ENCODE peak calls at places on chromosomes 3 and 15, in six cellular contexts. N is K562, C is A549, D is endothelial cell of umbilical vein, S is HepG2, W is H1. X is an unnamed sample.

GRCh38 chr15:67977690-67978089 is 76.4 kb upstream of the PIAS1 start:
- DNase-seq in N (no peak), C (no peak), D (no peak), S (no peak), W (no peak), X (no peak)

GRCh38 chr3:155643581-155644165 is 101.2 kb downstream of the PLCH1 start:
- DNase-seq in N (no peak), C (no peak), D (no peak), S (no peak), W (no peak), X (no peak)

GRCh38 chr3:189355481-189356201 is 183.9 kb downstream of the TPRG1 start:
- DNase-seq in N (no peak), C (peak), D (no peak), S (peak), W (no peak), X (no peak)

GRCh38 chr3:70612920-70613319 is 300.5 kb upstream of the MDFIC2 start:
- DNase-seq in N (no peak), C (no peak), D (no peak), S (no peak), W (no peak), X (no peak)

GRCh38 chr3:112776000-112776399 is 70.7 kb downstream of the CD200R1L start:
- DNase-seq in N (no peak), C (no peak), D (no peak), S (no peak), W (no peak), X (no peak)

GRCh38 chr3:153089620-153090019 is 72.4 kb upstream of the RAP2B start:
- DNase-seq in N (no peak), C (no peak), D (no peak), S (no peak), W (no peak), X (no peak)

GRCh38 chr15:52651868-52652267 is 27.3 kb downstream of the ATOSA start:
- DNase-seq in N (peak), C (peak), D (peak), S (peak), W (no peak), X (peak)

GRCh38 chr15:97425596-97425995 is 534.9 kb upstream of the ARRDC4 start:
- DNase-seq in N (no peak), C (no peak), D (no peak), S (no peak), W (no peak), X (no peak)

GRCh38 chr3:27656790-27657189 is 65.3 kb downstream of the EOMES start:
- DNase-seq in N (no peak), C (no peak), D (no peak), S (no peak), W (no peak), X (no peak)

GRCh38 chr15:56176996-56177395 is 66.7 kb downstream of the RFX7 start:
- DNase-seq in N (no peak), C (peak), D (no peak), S (no peak), W (no peak), X (no peak)

GRCh38 chr3:39278616-39278935 is 1.3 kb downstream of the CX3CR1 start:
- DNase-seq in N (no peak), C (no peak), D (no peak), S (no peak), W (no peak), X (no peak)

GRCh38 chr3:33490641-33491241 is 50.5 kb upstream of the UBP1 start:
- DNase-seq in N (peak), C (no peak), D (peak), S (no peak), W (no peak), X (no peak)

GRCh38 chr15:57667171-57667924 is 39.2 kb upstream of the POLR2M start:
- DNase-seq in N (peak), C (peak), D (peak), S (peak), W (no peak), X (no peak)

GRCh38 chr3:23446301-23446700 is 243.2 kb downstream of the UBE2E2 start:
- DNase-seq in N (no peak), C (no peak), D (no peak), S (no peak), W (no peak), X (no peak)

GRCh38 chr3:116342499-116342898 is 102.8 kb downstream of the LSAMP start:
- DNase-seq in N (no peak), C (no peak), D (no peak), S (no peak), W (no peak), X (no peak)

GRCh38 chr3:82055792-82056191 is 294.3 kb upstream of the GBE1 start:
- DNase-seq in N (no peak), C (no peak), D (peak), S (no peak), W (no peak), X (no peak)

GRCh38 chr3:105613120-105613519 is 246.4 kb downstream of the ALCAM start:
- DNase-seq in N (no peak), C (no peak), D (no peak), S (no peak), W (no peak), X (no peak)

GRCh38 chr3:47065058-47065457 is 85.6 kb downstream of the NBEAL2 start:
- DNase-seq in N (no peak), C (no peak), D (no peak), S (peak), W (no peak), X (no peak)

GRCh38 chr15:32729700-32730099 is 11.9 kb downstream of the GREM1 start:
- DNase-seq in N (no peak), C (no peak), D (no peak), S (no peak), W (no peak), X (no peak)

GRCh38 chr15:93040288-93041158 is 48.5 kb downstream of the RGMA start:
- DNase-seq in N (no peak), C (no peak), D (no peak), S (no peak), W (no peak), X (peak)

GRCh38 chr3:37824090-37824953 is 37.4 kb upstream of the CTDSPL start:
- DNase-seq in N (no peak), C (no peak), D (no peak), S (no peak), W (no peak), X (no peak)

GRCh38 chr3:42476225-42477160 is 25.9 kb upstream of the VIPR1 start:
- DNase-seq in N (no peak), C (no peak), D (peak), S (no peak), W (no peak), X (no peak)

GRCh38 chr3:63908776-63909175 is 3.4 kb downstream of the SCAANT1 start:
- DNase-seq in N (no peak), C (no peak), D (no peak), S (no peak), W (no peak), X (no peak)

GRCh38 chr3:47424434-47425382 is 43.9 kb downstream of the PTPN23 start:
- DNase-seq in N (peak), C (no peak), D (no peak), S (peak), W (no peak), X (no peak)

GRCh38 chr3:159964166-159964973 is 24.3 kb upstream of the IL12A start:
- DNase-seq in N (no peak), C (peak), D (peak), S (no peak), W (no peak), X (no peak)

GRCh38 chr15:100308222-100309007 is 33.4 kb downstream of the ADAMTS17 start:
- DNase-seq in N (no peak), C (no peak), D (no peak), S (no peak), W (no peak), X (no peak)

GRCh38 chr15:43278869-43279268 is 12.1 kb upstream of the TGM5 start:
- DNase-seq in N (no peak), C (no peak), D (no peak), S (no peak), W (no peak), X (no peak)
- TF ChIP-seq JUN in N (no peak), C (no peak), D (no peak), S (no peak), W (no peak), X (no peak)

GRCh38 chr3:51539291-51539891 is 872 bp downstream of the RAD54L2 start:
- DNase-seq in N (peak), C (peak), D (peak), S (no peak), W (peak), X (peak)
- TF ChIP-seq JUN in N (no peak), C (no peak), D (no peak), S (no peak), W (no peak), X (no peak)

GRCh38 chr3:123602325-123602724 is 17.5 kb upstream of the HACD2 start:
- DNase-seq in N (no peak), C (peak), D (peak), S (peak), W (no peak), X (no peak)
- TF ChIP-seq JUN in N (no peak), C (peak), D (peak), S (no peak), W (no peak), X (no peak)

GRCh38 chr15:45320581-45320980 is 57.8 kb downstream of the GATM start:
- DNase-seq in N (no peak), C (no peak), D (no peak), S (peak), W (no peak), X (no peak)
- TF ChIP-seq JUN in N (no peak), C (no peak), D (no peak), S (no peak), W (no peak), X (no peak)

DNA sequence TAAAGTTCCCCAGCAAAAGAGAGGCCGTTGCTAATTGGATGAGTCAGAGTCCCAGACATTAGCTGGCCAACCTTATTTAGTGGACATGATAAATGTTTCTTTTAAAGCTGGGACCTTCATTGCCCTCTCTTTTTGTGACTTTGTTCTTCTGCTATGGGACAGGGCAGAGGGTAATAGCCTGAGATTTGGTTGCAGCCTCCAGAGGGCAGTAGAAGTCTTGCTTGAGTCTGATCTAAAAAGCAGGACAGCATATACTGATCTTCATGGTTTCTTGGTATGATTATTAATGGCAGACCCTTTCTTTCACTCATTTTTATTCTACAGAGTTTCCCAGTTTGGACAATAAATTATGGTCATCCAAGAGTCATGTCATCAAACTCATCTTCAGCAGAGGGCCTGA is 25.1 kb upstream of the ZKSCAN7 start:
- DNase-seq in N (no peak), C (no peak), D (peak), S (no peak), W (no peak), X (peak)
- TF ChIP-seq JUN in N (no peak), C (no peak), D (no peak), S (no peak), W (no peak), X (no peak)

GRCh38 chr3:35505181-35505580 is 134.1 kb upstream of the ARPP21 start:
- DNase-seq in N (no peak), C (no peak), D (no peak), S (no peak), W (peak), X (peak)
- TF ChIP-seq JUN in N (no peak), C (no peak), D (no peak), S (no peak), W (no peak), X (no peak)

DNA sequence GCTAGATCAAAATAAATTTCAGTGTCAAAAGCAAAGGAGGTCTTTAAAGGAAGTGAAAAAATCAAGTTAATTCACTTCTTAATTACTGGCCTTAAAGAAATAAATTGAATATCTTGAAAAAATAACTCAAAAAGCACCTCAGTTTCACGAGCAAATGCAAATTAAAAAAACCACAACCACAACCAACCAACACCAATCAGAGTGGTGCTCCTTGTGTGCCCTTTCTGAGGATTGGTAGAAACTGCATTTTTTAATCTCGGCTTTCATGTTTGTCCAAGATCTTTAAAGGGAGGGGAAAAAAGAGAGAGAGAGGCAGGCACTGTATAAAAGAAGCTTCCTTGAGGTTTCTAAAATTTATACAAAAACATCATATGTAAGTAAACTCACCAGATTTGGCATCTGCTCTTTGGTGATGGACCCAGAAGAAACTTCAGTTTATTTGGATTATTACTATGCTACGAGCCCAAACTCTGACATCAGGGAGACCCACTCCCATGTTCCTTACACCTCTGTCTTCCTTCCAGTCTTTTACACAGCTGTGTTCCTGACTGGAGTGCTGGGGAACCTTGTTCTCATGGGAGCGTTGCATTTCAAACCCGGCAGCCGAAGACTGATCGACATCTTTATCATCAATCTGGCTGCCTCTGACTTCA is at the start of gene GPR15:
- DNase-seq in N (no peak), C (no peak), D (no peak), S (no peak), W (no peak), X (no peak)
- TF ChIP-seq JUN in N (no peak), C (no peak), D (no peak), S (no peak), W (no peak), X (no peak)

GRCh38 chr3:196207159-196207832 is 3.9 kb downstream of the ZDHHC19 start:
- DNase-seq in N (peak), C (no peak), D (no peak), S (no peak), W (no peak), X (no peak)
- TF ChIP-seq JUN in N (no peak), C (no peak), D (no peak), S (no peak), W (no peak), X (no peak)